ENCODE peak calls at places on chromosome 19, in nine cellular contexts. J is PC-3, D is astrocyte, F is OCI-LY7, U is trophoblast cell, T is IMR-90, S is neuronal stem cell, V is osteoblast, L is H9. C is an unnamed sample.
A peak's percentile ranks its signal among the peaks of the same experiment; 100 is the strongest.

GRCh38 chr19:10730932-10731331 is 13.1 kb downstream of the DNM2 start:
- DNase-seq in S (no peak), T (no peak), U (peak; percentile 72), J (no peak), L (no peak), V (no peak), F (no peak), D (no peak), C (no peak)

GRCh38 chr19:12272386-12272785 is 22.3 kb downstream of the ZNF44 start:
- DNase-seq in F (no peak), V (no peak), S (no peak), U (no peak), L (no peak), T (no peak), J (no peak), D (no peak), C (no peak)

GRCh38 chr19:34336781-34337271 is 28.2 kb upstream of the GPI start:
- DNase-seq in S (no peak), L (no peak), U (no peak), F (peak; percentile 75), J (peak; percentile 32), D (no peak), T (peak; percentile 47), V (no peak), C (peak; percentile 19)

GRCh38 chr19:15107056-15108010 is at the start of gene SYDE1:
- DNase-seq in D (peak; percentile 35), V (peak; percentile 98), F (no peak), L (peak; percentile 81), S (peak; percentile 71), J (peak; percentile 44), T (peak; percentile 55), U (peak; percentile 97), C (peak; percentile 56)

GRCh38 chr19:15113245-15114152 is 6.3 kb downstream of the SYDE1 start:
- DNase-seq in T (no peak), U (no peak), D (no peak), J (no peak), F (no peak), V (peak; percentile 76), S (no peak), L (peak; percentile 74), C (no peak)

GRCh38 chr19:677601-678380 is 1.6 kb downstream of the FSTL3 start:
- DNase-seq in V (peak; percentile 89), L (no peak), F (peak; percentile 42), T (no peak), D (peak; percentile 58), J (peak; percentile 42), U (peak; percentile 70), S (no peak), C (peak; percentile 85)

GRCh38 chr19:51560339-51560738 is 10.7 kb upstream of the ZNF175 start:
- DNase-seq in T (no peak), F (no peak), J (no peak), V (no peak), D (no peak), U (no peak), S (no peak), L (no peak), C (no peak)

GRCh38 chr19:12792048-12792852 is 964 bp downstream of the JUNB start:
- DNase-seq in T (peak; percentile 55), F (peak; percentile 91), J (peak; percentile 79), U (peak; percentile 60), V (peak; percentile 91), D (no peak), L (peak; percentile 84), S (no peak), C (peak; percentile 52)

GRCh38 chr19:46924874-46925547 is 64.2 kb downstream of the ARHGAP35 start:
- DNase-seq in T (no peak), S (no peak), U (no peak), V (peak; percentile 46), L (no peak), F (peak; percentile 49), D (no peak), J (peak; percentile 94), C (peak; percentile 98)

GRCh38 chr19:13195678-13196077 is 45.5 kb downstream of the IER2 start:
- DNase-seq in D (no peak), V (peak; percentile 76), S (no peak), L (peak; percentile 90), J (no peak), U (peak; percentile 38), T (no peak), F (peak; percentile 84), C (peak; percentile 41)

GRCh38 chr19:43534305-43534612 is 1.3 kb downstream of the ZNF575 start:
- DNase-seq in T (no peak), U (no peak), S (no peak), L (no peak), V (no peak), J (no peak), D (no peak), F (no peak), C (no peak)

GRCh38 chr19:8456064-8456463 is 11.3 kb downstream of the HNRNPM start:
- DNase-seq in T (no peak), L (peak; percentile 64), U (no peak), V (no peak), D (no peak), S (no peak), J (no peak), F (no peak), C (no peak)

GRCh38 chr19:8455018-8455417 is 10.2 kb downstream of the HNRNPM start:
- DNase-seq in V (no peak), U (no peak), S (no peak), L (no peak), J (no peak), D (no peak), F (no peak), T (no peak), C (no peak)

GRCh38 chr19:8452446-8453123 is 7.8 kb downstream of the HNRNPM start:
- DNase-seq in D (no peak), V (no peak), F (no peak), U (no peak), L (no peak), S (no peak), T (no peak), J (no peak), C (no peak)

GRCh38 chr19:8453616-8454015 is 8.8 kb downstream of the HNRNPM start:
- DNase-seq in U (no peak), J (no peak), D (no peak), L (no peak), T (no peak), V (no peak), S (no peak), F (no peak), C (no peak)

DNA sequence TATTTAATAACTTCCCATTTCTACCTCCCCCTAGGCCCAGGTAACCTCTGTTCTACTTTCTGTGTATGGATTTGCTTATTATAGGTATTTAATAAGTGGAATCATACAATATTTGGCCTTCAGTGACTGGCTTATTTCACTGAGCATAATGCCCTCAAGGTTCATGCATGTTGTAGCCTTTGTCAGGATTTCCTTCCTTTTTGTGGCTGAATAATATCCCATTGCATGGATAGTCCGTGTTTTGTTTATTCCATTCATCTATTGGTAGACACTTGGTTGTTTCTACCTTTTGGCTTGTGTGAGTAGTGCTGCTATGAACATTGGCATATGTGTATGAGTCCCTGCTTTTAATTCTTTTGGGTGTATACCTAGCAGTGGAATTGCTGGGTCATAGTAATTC is 9.4 kb downstream of the HNRNPM start:
- DNase-seq in L (no peak), U (no peak), T (no peak), S (no peak), J (no peak), D (no peak), F (no peak), V (no peak), C (no peak)
- H2AFZ ChIP-seq in L (no peak overlapping the region), U (no peak overlapping the region), T (no peak overlapping the region), S (no peak overlapping the region), J (no peak overlapping the region), D (no peak overlapping the region), F (no peak overlapping the region), V (no peak overlapping the region), C (no peak overlapping the region)

GRCh38 chr19:1783874-1784273 is 28.2 kb downstream of the ATP8B3 start:
- DNase-seq in U (no peak), D (no peak), J (no peak), T (no peak), S (no peak), V (no peak), L (no peak), F (no peak), C (no peak)

GRCh38 chr19:1780272-1780957 is 27.1 kb downstream of the ONECUT3 start:
- DNase-seq in S (no peak), J (peak; percentile 52), U (no peak), F (peak; percentile 24), V (peak; percentile 95), T (peak; percentile 16), L (no peak), D (no peak), C (peak; percentile 36)

GRCh38 chr19:1783354-1783753 is 28.7 kb downstream of the ATP8B3 start:
- DNase-seq in S (no peak), F (no peak), U (no peak), T (no peak), L (no peak), D (no peak), V (no peak), J (no peak), C (no peak)

GRCh38 chr19:1785310-1785709 is 26.8 kb downstream of the ATP8B3 start:
- DNase-seq in D (no peak), J (no peak), U (no peak), V (no peak), S (no peak), T (no peak), F (no peak), L (no peak), C (no peak)

DNA sequence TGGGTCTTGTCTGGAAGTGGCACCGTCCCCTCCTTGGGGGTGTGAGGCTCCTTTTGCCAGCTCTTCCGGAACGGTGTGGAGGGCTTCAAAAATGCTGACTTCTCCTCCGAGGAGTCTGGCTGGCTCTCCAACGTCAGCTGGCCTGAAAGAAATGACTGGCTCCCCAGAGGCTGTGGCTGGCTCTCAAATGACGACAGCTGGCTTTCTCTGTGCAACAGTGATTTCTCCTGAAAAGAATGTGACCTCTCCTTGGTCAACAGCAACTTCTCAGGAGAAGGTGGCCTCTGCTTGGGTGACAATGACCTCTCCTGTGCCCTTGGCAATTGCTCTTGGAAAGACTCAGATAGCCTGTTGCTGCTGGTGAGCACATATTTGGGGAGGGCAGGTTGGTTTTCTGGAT is 29.2 kb downstream of the ONECUT3 start:
- DNase-seq in S (no peak), D (no peak), U (no peak), L (no peak), J (no peak), F (no peak), V (no peak), T (no peak), C (no peak)
- H2AFZ ChIP-seq in S (no peak overlapping the region), D (no peak overlapping the region), U (no peak overlapping the region), L (no peak overlapping the region), J (no peak overlapping the region), F (no peak overlapping the region), V (no peak overlapping the region), T (no peak overlapping the region), C (no peak overlapping the region)

GRCh38 chr19:40612831-40613668 is 11.9 kb downstream of the LTBP4 start:
- DNase-seq in D (no peak), J (no peak), V (peak; percentile 89), L (peak; percentile 87), T (no peak), U (no peak), S (no peak), F (peak; percentile 87), C (peak; percentile 56)
- H2AFZ ChIP-seq in D (peak overlapping the region; percentile 67), J (no peak overlapping the region), V (peak overlapping the region; percentile 95), L (no peak overlapping the region), T (peak overlapping the region; percentile 87), U (peak overlapping the region; percentile 58), S (no peak overlapping the region), F (peak overlapping the region; percentile 74), C (peak overlapping the region; percentile 95)

DNA sequence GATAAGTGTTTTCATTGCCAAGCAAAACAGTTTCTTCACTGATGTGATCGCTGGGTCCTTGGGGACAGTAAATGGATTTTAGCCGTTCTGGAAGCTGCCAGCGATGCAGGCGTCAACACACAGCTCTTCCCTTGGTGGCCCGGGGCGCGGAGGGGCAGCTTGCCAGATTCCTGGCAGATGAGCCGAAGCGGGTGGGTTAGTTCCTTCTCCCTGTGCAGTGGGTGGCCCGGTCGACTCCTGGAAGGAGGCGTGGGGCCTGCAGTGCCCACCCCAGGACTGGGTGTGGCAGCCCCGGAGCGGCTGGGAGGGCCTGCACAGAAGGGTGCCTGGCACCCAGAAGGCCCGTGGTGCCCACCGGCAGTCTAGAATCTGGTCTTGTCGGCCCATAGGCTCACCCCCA is 69.0 kb downstream of the KDM4B start:
- DNase-seq in L (no peak), T (no peak), J (no peak), F (no peak), D (no peak), S (no peak), U (no peak), V (no peak), C (no peak)
- H2AFZ ChIP-seq in L (no peak overlapping the region), T (no peak overlapping the region), J (no peak overlapping the region), F (no peak overlapping the region), D (no peak overlapping the region), S (no peak overlapping the region), U (no peak overlapping the region), V (no peak overlapping the region), C (no peak overlapping the region)